ENCODE peak calls at places on chromosomes 16 and 17, in six cellular contexts. One of them, this sample, is unnamed.
A peak's percentile ranks its signal among the peaks of the same experiment; 100 is the strongest.

GRCh38 chr17:78589885-78590284 is 12.7 kb upstream of the DNAH17 start:
- DNase-seq in IMR-90: no peak
- DNase-seq in H1: no peak
- DNase-seq in neuronal stem cell: no peak
- DNase-seq in mesendoderm: no peak
- DNase-seq in H9: no peak
- DNase-seq in this sample: no peak

GRCh38 chr16:28063047-28063521 is 430 bp downstream of the GSG1L start:
- DNase-seq in IMR-90: peak; percentile 10
- DNase-seq in H1: peak; percentile 60
- DNase-seq in neuronal stem cell: no peak
- DNase-seq in mesendoderm: peak; percentile 21
- DNase-seq in H9: no peak
- DNase-seq in this sample: peak; percentile 3

GRCh38 chr17:2560658-2561057 is 32.8 kb upstream of the PAFAH1B1 start:
- DNase-seq in IMR-90: no peak
- DNase-seq in H1: no peak
- DNase-seq in neuronal stem cell: no peak
- DNase-seq in mesendoderm: no peak
- DNase-seq in H9: no peak
- DNase-seq in this sample: no peak

GRCh38 chr16:56769674-56770073 is 39.7 kb downstream of the NUP93 start:
- DNase-seq in IMR-90: peak; percentile 23
- DNase-seq in H1: no peak
- DNase-seq in neuronal stem cell: no peak
- DNase-seq in mesendoderm: no peak
- DNase-seq in H9: no peak
- DNase-seq in this sample: no peak

GRCh38 chr16:87956169-87956770 is 5.0 kb downstream of the BANP start:
- DNase-seq in IMR-90: peak; percentile 83
- DNase-seq in H1: no peak
- DNase-seq in neuronal stem cell: peak; percentile 39
- DNase-seq in mesendoderm: peak; percentile 16
- DNase-seq in H9: no peak
- DNase-seq in this sample: peak; percentile 77

GRCh38 chr17:47895254-47895855 is 681 bp upstream of the SP2 start:
- DNase-seq in IMR-90: peak; percentile 17
- DNase-seq in H1: no peak
- DNase-seq in neuronal stem cell: no peak
- DNase-seq in mesendoderm: no peak
- DNase-seq in H9: no peak
- DNase-seq in this sample: no peak

GRCh38 chr16:30785126-30786106 is 1.6 kb downstream of the ZNF629 start:
- DNase-seq in IMR-90: no peak
- DNase-seq in H1: no peak
- DNase-seq in neuronal stem cell: no peak
- DNase-seq in mesendoderm: no peak
- DNase-seq in H9: no peak
- DNase-seq in this sample: no peak

GRCh38 chr16:89466920-89467319 is 23.4 kb downstream of the ANKRD11 start:
- DNase-seq in IMR-90: no peak
- DNase-seq in H1: no peak
- DNase-seq in neuronal stem cell: no peak
- DNase-seq in mesendoderm: no peak
- DNase-seq in H9: no peak
- DNase-seq in this sample: no peak

GRCh38 chr17:46044989-46045388 is 45.9 kb downstream of the STH start:
- DNase-seq in IMR-90: no peak
- DNase-seq in H1: no peak
- DNase-seq in neuronal stem cell: no peak
- DNase-seq in mesendoderm: no peak
- DNase-seq in H9: no peak
- DNase-seq in this sample: no peak

GRCh38 chr16:85613609-85614337 is 651 bp downstream of the GSE1 start:
- DNase-seq in IMR-90: no peak
- DNase-seq in H1: peak; percentile 82
- DNase-seq in neuronal stem cell: no peak
- DNase-seq in mesendoderm: peak; percentile 93
- DNase-seq in H9: peak; percentile 75
- DNase-seq in this sample: peak; percentile 61

GRCh38 chr16:23270654-23271053 is 31.4 kb upstream of the SCNN1B start:
- DNase-seq in IMR-90: no peak
- DNase-seq in H1: no peak
- DNase-seq in neuronal stem cell: no peak
- DNase-seq in mesendoderm: no peak
- DNase-seq in H9: no peak
- DNase-seq in this sample: no peak

GRCh38 chr17:17568772-17569195 is 22.7 kb downstream of the PEMT start:
- DNase-seq in IMR-90: peak; percentile 36
- DNase-seq in H1: peak; percentile 97
- DNase-seq in neuronal stem cell: peak; percentile 64
- DNase-seq in mesendoderm: peak; percentile 63
- DNase-seq in H9: peak; percentile 92
- DNase-seq in this sample: peak; percentile 43

GRCh38 chr16:49620158-49620867 is 235.6 kb downstream of the ZNF423 start:
- DNase-seq in IMR-90: peak; percentile 53
- DNase-seq in H1: no peak
- DNase-seq in neuronal stem cell: no peak
- DNase-seq in mesendoderm: no peak
- DNase-seq in H9: peak; percentile 24
- DNase-seq in this sample: peak; percentile 89

GRCh38 chr16:66927918-66928649 is 2.7 kb upstream of the RRAD start:
- DNase-seq in IMR-90: peak; percentile 50
- DNase-seq in H1: no peak
- DNase-seq in neuronal stem cell: no peak
- DNase-seq in mesendoderm: no peak
- DNase-seq in H9: no peak
- DNase-seq in this sample: peak; percentile 40

GRCh38 chr17:76139801-76140660 is 1.0 kb downstream of the FOXJ1 start:
- DNase-seq in IMR-90: no peak
- DNase-seq in H1: peak; percentile 73
- DNase-seq in neuronal stem cell: no peak
- DNase-seq in mesendoderm: peak; percentile 52
- DNase-seq in H9: peak; percentile 64
- DNase-seq in this sample: no peak

GRCh38 chr16:78444-79145 is 570 bp downstream of the MPG start:
- DNase-seq in IMR-90: peak; percentile 52
- DNase-seq in H1: no peak
- DNase-seq in neuronal stem cell: no peak
- DNase-seq in mesendoderm: no peak
- DNase-seq in H9: no peak
- DNase-seq in this sample: peak; percentile 66

GRCh38 chr17:72338847-72339790 is 218.3 kb downstream of the SOX9 start:
- DNase-seq in IMR-90: peak; percentile 97
- DNase-seq in H1: no peak
- DNase-seq in neuronal stem cell: no peak
- DNase-seq in mesendoderm: peak; percentile 97
- DNase-seq in H9: no peak
- DNase-seq in this sample: peak; percentile 95

GRCh38 chr16:17360810-17361209 is 110.0 kb downstream of the XYLT1 start:
- DNase-seq in IMR-90: no peak
- DNase-seq in H1: no peak
- DNase-seq in neuronal stem cell: no peak
- DNase-seq in mesendoderm: no peak
- DNase-seq in H9: no peak
- DNase-seq in this sample: no peak

GRCh38 chr16:17358350-17358749 is 112.4 kb downstream of the XYLT1 start:
- DNase-seq in IMR-90: no peak
- DNase-seq in H1: no peak
- DNase-seq in neuronal stem cell: no peak
- DNase-seq in mesendoderm: no peak
- DNase-seq in H9: no peak
- DNase-seq in this sample: no peak

GRCh38 chr16:17359778-17360177 is 111.0 kb downstream of the XYLT1 start:
- DNase-seq in IMR-90: peak; percentile 70
- DNase-seq in H1: no peak
- DNase-seq in neuronal stem cell: no peak
- DNase-seq in mesendoderm: no peak
- DNase-seq in H9: no peak
- DNase-seq in this sample: no peak

GRCh38 chr16:17357302-17358062 is 113.3 kb downstream of the XYLT1 start:
- DNase-seq in IMR-90: no peak
- DNase-seq in H1: no peak
- DNase-seq in neuronal stem cell: no peak
- DNase-seq in mesendoderm: no peak
- DNase-seq in H9: no peak
- DNase-seq in this sample: no peak

DNA sequence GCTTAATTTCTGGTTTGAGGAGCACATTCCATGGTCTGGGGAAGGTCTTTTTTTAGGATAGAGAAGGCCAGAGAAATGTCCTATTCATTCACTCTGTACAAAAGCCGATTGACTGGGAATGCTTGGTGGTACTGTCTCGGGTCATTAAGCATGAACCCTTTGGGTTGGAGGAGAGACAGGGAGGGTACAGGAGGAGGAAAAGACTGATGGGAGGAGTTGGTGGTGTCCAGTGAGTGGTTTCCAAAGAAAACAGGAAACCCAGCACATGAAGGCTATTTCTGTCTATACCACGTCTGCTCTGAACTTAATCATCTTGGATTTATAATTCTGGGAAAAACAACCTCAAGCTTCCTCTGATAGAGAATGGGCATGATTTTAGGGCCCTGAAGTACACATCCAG is 111.9 kb downstream of the XYLT1 start:
- DNase-seq in IMR-90: no peak
- DNase-seq in H1: no peak
- DNase-seq in neuronal stem cell: no peak
- DNase-seq in mesendoderm: no peak
- DNase-seq in H9: no peak
- DNase-seq in this sample: no peak
- H2BK15ac ChIP-seq in IMR-90: no peak overlapping the region
- H2BK15ac ChIP-seq in H1: no peak overlapping the region
- H2BK15ac ChIP-seq in neuronal stem cell: no peak overlapping the region
- H2BK15ac ChIP-seq in mesendoderm: no peak overlapping the region
- H2BK15ac ChIP-seq in H9: no peak overlapping the region
- H2BK15ac ChIP-seq in this sample: no peak overlapping the region

DNA sequence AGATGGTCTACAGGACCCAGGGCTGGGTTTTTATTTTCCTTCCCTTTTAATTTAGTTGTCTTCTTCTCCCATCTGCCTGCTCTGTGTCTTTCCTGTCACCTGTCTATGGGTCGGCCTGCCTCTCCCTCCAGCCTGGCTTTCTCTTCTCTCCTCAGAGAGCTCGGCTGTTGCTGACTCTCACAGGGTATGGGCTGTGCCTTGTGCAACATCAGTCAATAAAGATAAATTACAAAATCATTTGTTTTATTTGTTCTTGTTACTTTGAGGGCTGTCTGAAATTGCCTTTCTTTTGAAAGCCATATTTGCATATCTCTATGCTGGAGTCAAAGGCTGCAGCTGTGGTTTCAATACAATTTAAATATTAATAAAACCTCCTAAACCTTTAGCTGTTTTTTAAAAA is 15.6 kb downstream of the RND2 start:
- DNase-seq in IMR-90: no peak
- DNase-seq in H1: no peak
- DNase-seq in neuronal stem cell: no peak
- DNase-seq in mesendoderm: no peak
- DNase-seq in H9: no peak
- DNase-seq in this sample: no peak
- H2BK15ac ChIP-seq in IMR-90: no peak overlapping the region
- H2BK15ac ChIP-seq in H1: no peak overlapping the region
- H2BK15ac ChIP-seq in neuronal stem cell: no peak overlapping the region
- H2BK15ac ChIP-seq in mesendoderm: no peak overlapping the region
- H2BK15ac ChIP-seq in H9: no peak overlapping the region
- H2BK15ac ChIP-seq in this sample: no peak overlapping the region

DNA sequence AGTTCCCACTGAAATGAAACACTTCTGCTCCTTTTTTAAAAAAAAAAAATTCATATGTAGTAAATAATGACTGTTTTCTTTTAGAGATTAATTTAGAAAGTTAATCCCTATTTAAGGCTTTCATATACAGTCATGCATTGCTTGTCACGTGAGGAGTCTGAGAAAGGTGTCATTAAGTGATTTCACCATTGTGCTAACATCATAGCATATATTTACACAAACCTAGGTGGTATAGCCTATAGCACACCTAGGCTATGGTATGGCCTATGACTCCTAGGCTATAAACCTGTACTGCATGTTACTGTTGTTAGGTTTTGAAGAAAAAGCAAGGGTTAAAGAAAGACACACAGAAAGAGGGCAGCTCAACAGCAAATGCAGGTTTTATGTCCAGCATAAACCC is 13.7 kb downstream of the PPY start:
- DNase-seq in IMR-90: no peak
- DNase-seq in H1: no peak
- DNase-seq in neuronal stem cell: no peak
- DNase-seq in mesendoderm: no peak
- DNase-seq in H9: no peak
- DNase-seq in this sample: no peak
- H2BK15ac ChIP-seq in IMR-90: no peak overlapping the region
- H2BK15ac ChIP-seq in H1: no peak overlapping the region
- H2BK15ac ChIP-seq in neuronal stem cell: no peak overlapping the region
- H2BK15ac ChIP-seq in mesendoderm: no peak overlapping the region
- H2BK15ac ChIP-seq in H9: no peak overlapping the region
- H2BK15ac ChIP-seq in this sample: no peak overlapping the region

GRCh38 chr17:81821147-81821546 is 11.9 kb downstream of the MCRIP1 start:
- DNase-seq in IMR-90: no peak
- DNase-seq in H1: no peak
- DNase-seq in neuronal stem cell: no peak
- DNase-seq in mesendoderm: no peak
- DNase-seq in H9: no peak
- DNase-seq in this sample: no peak

GRCh38 chr17:81819648-81820171 is 13.4 kb downstream of the MCRIP1 start:
- DNase-seq in IMR-90: no peak
- DNase-seq in H1: no peak
- DNase-seq in neuronal stem cell: no peak
- DNase-seq in mesendoderm: no peak
- DNase-seq in H9: no peak
- DNase-seq in this sample: no peak

GRCh38 chr17:81822312-81822637 is 10.8 kb downstream of the MCRIP1 start:
- DNase-seq in IMR-90: no peak
- DNase-seq in H1: no peak
- DNase-seq in neuronal stem cell: no peak
- DNase-seq in mesendoderm: no peak
- DNase-seq in H9: no peak
- DNase-seq in this sample: no peak

GRCh38 chr17:81822996-81823799 is 9.9 kb downstream of the MCRIP1 start:
- DNase-seq in IMR-90: no peak
- DNase-seq in H1: no peak
- DNase-seq in neuronal stem cell: no peak
- DNase-seq in mesendoderm: no peak
- DNase-seq in H9: no peak
- DNase-seq in this sample: no peak

DNA sequence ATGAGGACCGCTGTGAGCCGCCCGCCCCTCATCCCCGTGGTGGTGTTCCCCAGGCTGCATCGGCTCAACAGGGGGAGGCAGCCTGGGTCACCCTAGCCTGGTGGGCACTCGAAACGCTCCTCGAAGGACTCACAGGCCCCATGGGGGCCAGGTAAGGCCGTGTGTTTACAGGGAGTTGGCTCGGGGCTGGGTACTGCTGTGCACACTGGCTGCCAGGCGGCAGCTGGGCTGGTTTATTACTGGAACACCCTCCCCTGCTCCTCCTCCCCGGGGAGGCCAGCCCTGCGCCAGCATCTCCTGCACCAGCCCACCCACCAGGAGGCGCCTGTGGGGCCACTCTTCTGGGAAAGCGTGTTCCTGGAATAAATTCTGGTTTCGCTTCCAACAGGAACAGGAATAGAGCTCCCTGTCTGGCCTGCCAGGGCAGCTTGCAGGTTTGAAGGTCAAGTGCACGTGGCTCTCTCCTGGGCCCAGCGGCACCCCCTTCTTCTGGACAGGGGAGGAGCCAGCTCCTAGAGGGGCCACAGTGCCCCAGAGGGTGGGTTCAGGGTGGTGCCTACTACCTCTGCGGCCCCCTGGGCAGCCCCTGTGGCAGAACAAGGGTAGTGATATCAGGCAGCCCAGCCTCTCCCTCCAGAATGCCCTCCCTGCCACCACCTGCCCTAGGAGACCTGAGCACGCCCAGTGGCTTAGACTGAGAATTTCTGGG is 11.3 kb downstream of the MCRIP1 start:
- DNase-seq in IMR-90: peak; percentile 29
- DNase-seq in H1: peak; percentile 80
- DNase-seq in neuronal stem cell: no peak
- DNase-seq in mesendoderm: peak; percentile 64
- DNase-seq in H9: peak; percentile 79
- DNase-seq in this sample: peak; percentile 76
- H2BK15ac ChIP-seq in IMR-90: no peak overlapping the region
- H2BK15ac ChIP-seq in H1: no peak overlapping the region
- H2BK15ac ChIP-seq in neuronal stem cell: no peak overlapping the region
- H2BK15ac ChIP-seq in mesendoderm: no peak overlapping the region
- H2BK15ac ChIP-seq in H9: no peak overlapping the region
- H2BK15ac ChIP-seq in this sample: no peak overlapping the region

This sample was measured in mesenchymal stem cell.